ENCODE peak calls at places on chromosome 6, in eight cellular contexts. T, V, M, O, J, Y, H and N are unnamed samples.

GRCh38 chr6:158705386-158706126 is 55.7 kb downstream of the SYTL3 start:
- DNase-seq in Y (no peak), H (no peak), O (no peak), J (peak), M (no peak), V (no peak), T (no peak), N (no peak)

GRCh38 chr6:65545920-65546319 is 161.1 kb downstream of the EYS start:
- DNase-seq in T (no peak), J (no peak), H (no peak), M (no peak), V (no peak), Y (no peak), O (no peak), N (no peak)

GRCh38 chr6:52416629-52417151 is 3.5 kb upstream of the EFHC1 start:
- DNase-seq in V (no peak), Y (peak), H (peak), O (peak), T (peak), J (no peak), M (no peak), N (no peak)

GRCh38 chr6:142874676-142875075 is 70.3 kb downstream of the HIVEP2 start:
- DNase-seq in J (no peak), T (no peak), H (no peak), M (no peak), O (no peak), V (no peak), Y (no peak), N (no peak)

GRCh38 chr6:105357147-105357546 is 45.7 kb downstream of the PREP start:
- DNase-seq in J (no peak), O (no peak), V (no peak), M (no peak), T (no peak), Y (no peak), H (no peak), N (no peak)

GRCh38 chr6:77463308-77463880 is at the start of gene HTR1B:
- DNase-seq in H (no peak), J (no peak), V (no peak), M (no peak), T (no peak), O (no peak), Y (no peak), N (no peak)

GRCh38 chr6:35427851-35428321 is 24.3 kb upstream of the FANCE start:
- DNase-seq in Y (peak), M (no peak), O (no peak), J (no peak), T (no peak), H (peak), V (no peak), N (no peak)

GRCh38 chr6:50381106-50381415 is 331.3 kb upstream of the DEFB112 start:
- DNase-seq in O (peak), Y (no peak), T (no peak), J (no peak), M (no peak), H (peak), V (no peak), N (no peak)

GRCh38 chr6:45710304-45710821 is 305.3 kb downstream of the CLIC5 start:
- DNase-seq in M (no peak), Y (peak), V (no peak), H (peak), J (no peak), O (peak), T (no peak), N (no peak)

GRCh38 chr6:137107767-137108105 is 63.0 kb upstream of the IL20RA start:
- DNase-seq in M (no peak), O (peak), V (no peak), Y (no peak), H (no peak), J (no peak), T (no peak), N (no peak)

GRCh38 chr6:6218246-6219085 is 102.0 kb downstream of the F13A1 start:
- DNase-seq in V (no peak), O (no peak), H (no peak), Y (no peak), M (no peak), J (no peak), T (peak), N (no peak)

GRCh38 chr6:156918647-156919046 is 141.5 kb downstream of the ARID1B start:
- DNase-seq in H (no peak), Y (no peak), O (peak), J (no peak), T (no peak), V (no peak), M (no peak), N (no peak)

GRCh38 chr6:27630727-27631613 is 158.1 kb upstream of the ZNF184 start:
- DNase-seq in H (peak), V (no peak), O (peak), T (peak), M (no peak), Y (peak), J (no peak), N (no peak)

GRCh38 chr6:112035446-112035845 is 18.5 kb upstream of the CCN6 start:
- DNase-seq in O (no peak), J (no peak), V (no peak), H (no peak), Y (peak), T (no peak), M (no peak), N (no peak)

GRCh38 chr6:90286884-90287488 is 9.7 kb downstream of the BACH2 start:
- DNase-seq in O (peak), M (no peak), V (no peak), H (peak), Y (peak), J (peak), T (peak), N (no peak)

GRCh38 chr6:4180653-4181255 is 45.4 kb upstream of the ECI2 start:
- DNase-seq in J (no peak), O (peak), T (no peak), V (no peak), H (no peak), M (no peak), Y (peak), N (peak)

GRCh38 chr6:155493694-155494143 is 38.1 kb upstream of the NOX3 start:
- DNase-seq in V (peak), Y (peak), H (peak), M (peak), T (no peak), O (peak), J (no peak), N (peak)

GRCh38 chr6:102732908-102733307 is 1339.4 kb downstream of the GRIK2 start:
- DNase-seq in Y (no peak), J (no peak), O (no peak), M (no peak), T (no peak), V (no peak), H (no peak), N (no peak)

GRCh38 chr6:79647756-79648155 is 16.6 kb downstream of the SH3BGRL2 start:
- DNase-seq in M (no peak), J (no peak), H (no peak), V (no peak), T (no peak), Y (no peak), O (no peak), N (no peak)

GRCh38 chr6:56043761-56044160 is 168.4 kb upstream of the BMP5 start:
- DNase-seq in V (no peak), H (no peak), J (no peak), O (no peak), Y (peak), M (no peak), T (no peak), N (no peak)

GRCh38 chr6:25503686-25504085 is 148.3 kb upstream of the SCGN start:
- DNase-seq in T (no peak), Y (no peak), M (no peak), V (no peak), H (no peak), O (no peak), J (no peak), N (no peak)

GRCh38 chr6:56947931-56948330 is 7.0 kb upstream of the BEND6 start:
- DNase-seq in M (no peak), H (no peak), O (no peak), J (no peak), Y (no peak), T (no peak), V (no peak), N (no peak)

GRCh38 chr6:27419363-27419762 is 30.8 kb downstream of the ZNF391 start:
- DNase-seq in T (no peak), H (no peak), M (no peak), J (no peak), O (no peak), Y (no peak), V (no peak), N (no peak)

GRCh38 chr6:168951224-168951616 is 302.4 kb downstream of the THBS2 start:
- DNase-seq in T (no peak), O (no peak), H (no peak), V (no peak), Y (no peak), J (no peak), M (no peak), N (no peak)

GRCh38 chr6:43926644-43927524 is 156.9 kb downstream of the VEGFA start:
- DNase-seq in H (peak), J (no peak), V (peak), T (peak), M (no peak), Y (peak), O (no peak), N (peak)

GRCh38 chr6:167095888-167096287 is 27.0 kb upstream of the CCR6 start:
- DNase-seq in J (no peak), Y (no peak), T (no peak), V (no peak), H (no peak), M (no peak), O (no peak), N (no peak)

GRCh38 chr6:167094820-167095637 is 27.9 kb upstream of the CCR6 start:
- DNase-seq in M (no peak), H (no peak), Y (no peak), T (no peak), J (no peak), O (peak), V (no peak), N (no peak)

GRCh38 chr6:167098825-167099225 is 24.1 kb upstream of the CCR6 start:
- DNase-seq in Y (no peak), M (no peak), H (no peak), O (peak), T (no peak), V (no peak), J (no peak), N (no peak)

GRCh38 chr6:167097770-167098169 is 25.1 kb upstream of the CCR6 start:
- DNase-seq in H (no peak), M (no peak), O (no peak), Y (no peak), T (no peak), J (no peak), V (no peak), N (no peak)

DNA sequence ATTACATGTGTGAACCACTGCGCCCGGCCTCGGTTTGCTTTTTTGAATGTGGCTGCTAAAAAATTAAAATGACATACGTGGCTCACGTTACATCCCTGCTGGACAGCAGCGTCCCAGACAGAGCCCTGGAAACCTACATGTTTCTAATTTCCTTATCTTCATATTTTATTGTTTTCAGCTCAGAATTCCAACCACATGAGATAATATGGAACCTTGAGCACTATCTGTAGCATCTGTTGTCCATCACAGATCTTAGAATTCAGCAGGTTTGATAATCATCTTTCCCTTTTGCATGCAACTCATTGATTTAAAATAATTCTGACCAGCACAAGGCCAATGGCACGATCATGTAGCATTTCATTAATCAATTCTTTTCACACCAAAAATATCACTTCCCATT is 25.9 kb upstream of the CCR6 start:
- DNase-seq in Y (no peak), T (no peak), J (no peak), H (no peak), V (no peak), M (no peak), O (no peak), N (no peak)
- H3K4me3 ChIP-seq in Y (no peak), T (no peak), J (no peak), H (no peak), V (no peak), M (no peak), O (no peak), N (no peak)

DNA sequence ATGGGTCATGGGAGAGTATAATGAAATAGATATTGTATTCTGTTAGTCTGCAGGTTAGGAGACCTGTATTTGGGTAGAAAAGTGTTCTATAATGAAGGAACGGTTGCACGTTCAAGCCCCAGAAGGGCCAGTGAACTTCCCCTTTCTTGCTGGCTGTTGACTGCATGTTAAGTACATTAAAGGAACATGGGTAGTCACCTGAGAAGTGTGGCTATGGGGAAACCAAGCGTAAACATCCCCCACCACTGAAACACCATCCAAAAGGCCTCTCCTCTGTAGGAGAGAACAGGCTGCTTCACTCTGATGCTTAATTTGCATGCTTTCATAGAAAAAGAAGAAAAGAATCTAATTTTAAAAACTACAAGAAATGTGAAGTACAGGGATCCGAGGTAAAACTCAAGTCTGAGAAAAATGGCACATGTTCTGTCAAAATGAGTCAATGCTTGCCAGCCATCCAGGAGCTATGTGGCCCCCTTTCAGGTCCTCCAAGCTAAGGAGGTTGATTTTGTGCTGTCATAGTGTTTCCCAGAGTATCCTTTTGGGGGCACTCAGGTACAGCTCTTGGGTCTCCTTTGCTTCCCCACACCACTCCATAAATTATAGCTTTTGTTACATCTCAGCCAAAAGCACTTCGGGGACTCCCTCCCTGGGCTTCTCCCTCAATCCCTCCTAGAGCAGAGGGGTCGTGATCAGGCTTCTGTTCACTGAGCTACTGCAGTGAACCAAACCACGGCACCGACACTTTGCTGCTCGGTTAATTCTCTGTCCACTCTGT is 283.7 kb upstream of the AGPAT4 start:
- DNase-seq in T (no peak), H (no peak), V (no peak), O (no peak), M (no peak), J (no peak), Y (no peak), N (no peak)
- H3K4me3 ChIP-seq in T (no peak), H (no peak), V (no peak), O (no peak), M (no peak), J (no peak), Y (no peak), N (no peak)

GRCh38 chr6:135306740-135307420 is 125.8 kb downstream of the MYB start:
- DNase-seq in J (no peak), T (no peak), M (no peak), H (no peak), O (no peak), V (no peak), Y (no peak), N (no peak)

GRCh38 chr6:135305684-135306083 is 124.6 kb downstream of the MYB start:
- DNase-seq in O (no peak), T (no peak), J (no peak), H (no peak), V (no peak), M (no peak), Y (no peak), N (no peak)

GRCh38 chr6:135304883-135305282 is 123.8 kb downstream of the MYB start:
- DNase-seq in V (no peak), H (no peak), T (no peak), M (no peak), O (no peak), J (no peak), Y (no peak), N (no peak)

GRCh38 chr6:135310291-135310690 is 129.2 kb downstream of the MYB start:
- DNase-seq in J (no peak), M (no peak), O (no peak), V (no peak), Y (no peak), T (no peak), H (no peak), N (no peak)

DNA sequence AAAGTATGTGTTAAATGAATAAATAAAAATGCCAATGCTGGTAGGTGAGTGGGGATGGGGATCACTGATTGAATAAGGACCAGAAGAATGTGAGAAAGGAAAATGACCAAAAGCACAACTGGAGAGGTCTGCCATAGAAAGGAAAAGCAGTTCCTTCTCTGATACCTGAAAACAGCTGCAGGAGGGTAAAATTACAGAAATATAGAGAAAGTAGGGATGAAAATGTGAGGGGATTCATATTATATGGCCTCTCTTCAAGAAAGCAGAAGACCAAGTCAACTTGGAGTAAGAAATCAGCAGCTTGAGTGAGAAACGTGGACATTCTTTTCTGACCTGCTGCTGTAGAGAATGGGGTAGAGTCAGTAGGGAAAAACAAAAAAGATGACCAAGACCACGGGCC is 125.1 kb downstream of the MYB start:
- DNase-seq in H (no peak), Y (no peak), O (no peak), V (no peak), M (no peak), J (no peak), T (no peak), N (no peak)
- H3K4me3 ChIP-seq in H (no peak), Y (no peak), O (no peak), V (no peak), M (no peak), J (no peak), T (no peak), N (no peak)

DNA sequence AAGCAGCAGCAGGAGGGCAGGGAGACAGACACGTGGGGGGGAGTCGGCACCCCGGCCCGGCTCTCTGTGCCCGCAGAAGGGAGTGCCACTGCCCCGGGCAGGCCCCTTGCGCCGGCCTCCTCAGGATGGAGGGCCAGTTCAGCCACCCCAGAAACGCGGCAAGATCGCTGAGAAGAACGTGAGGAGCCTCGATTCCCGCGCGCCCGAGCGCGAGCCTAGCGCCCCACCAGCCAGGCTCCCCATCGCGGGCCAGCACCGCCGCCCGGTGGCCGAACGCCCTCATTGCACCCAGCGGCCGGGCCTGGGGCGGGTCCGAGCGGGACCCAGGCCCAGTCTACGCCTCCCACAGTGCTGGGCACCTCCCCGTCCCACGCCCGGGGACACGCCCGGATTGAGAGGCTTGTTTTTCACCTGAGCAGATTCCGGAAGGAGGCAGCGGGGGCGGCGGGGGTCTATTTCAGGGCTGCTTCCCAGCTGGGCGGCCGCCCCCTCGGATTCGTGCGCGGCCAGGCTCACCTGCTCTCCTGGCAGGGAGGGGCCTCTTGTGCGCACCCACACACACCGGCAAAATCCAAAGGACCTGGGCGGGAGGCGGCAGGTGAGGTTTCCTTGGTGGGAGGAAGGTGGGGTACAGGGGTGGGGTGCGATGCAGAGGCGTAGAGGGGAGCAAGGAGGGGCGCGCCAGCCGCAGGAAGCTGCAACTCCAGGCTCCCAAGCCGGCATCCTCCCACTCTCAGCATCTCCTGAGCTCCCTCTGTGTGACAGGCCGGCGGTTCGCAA is 9.0 kb upstream of the GRM4 start:
- DNase-seq in O (peak), H (peak), T (peak), M (no peak), V (no peak), J (no peak), Y (peak), N (no peak)
- H3K4me3 ChIP-seq in O (no peak), H (peak), T (no peak), M (no peak), V (peak), J (no peak), Y (peak), N (no peak)

DNA sequence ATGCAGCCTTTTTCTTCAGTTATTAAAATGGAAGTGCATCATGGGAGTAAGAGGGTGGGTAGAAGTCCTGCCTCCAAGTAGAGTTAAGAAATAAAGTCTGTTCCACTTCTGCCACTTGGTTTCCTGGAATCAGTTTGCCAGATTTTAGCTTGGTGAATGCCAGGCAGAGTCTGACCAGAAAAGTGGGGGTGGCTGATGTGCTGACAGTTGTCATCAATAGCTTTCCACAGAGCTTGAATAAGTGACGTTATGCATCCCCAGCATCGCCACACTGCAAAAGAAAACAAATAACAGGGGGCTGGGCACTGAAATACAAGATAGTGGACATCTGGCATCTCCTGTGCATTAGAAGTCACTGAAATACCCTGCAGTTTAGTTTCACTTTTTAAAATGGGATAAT is 30.8 kb upstream of the CEP162 start:
- DNase-seq in O (no peak), H (peak), T (no peak), Y (no peak), J (no peak), M (no peak), V (no peak), N (no peak)
- H3K4me3 ChIP-seq in O (no peak), H (peak), T (no peak), Y (peak), J (no peak), M (peak), V (no peak), N (no peak)